ENCODE peak calls at places on chromosomes 7 and 10, in seven cellular contexts. One of them, this sample, is unnamed.

GRCh38 chr7:98352621-98353020 is 48.3 kb downstream of the BAIAP2L1 start:
- DNase-seq in body of pancreas: no peak
- DNase-seq in IMR-90: peak; percentile 90
- DNase-seq in psoas muscle: no peak
- DNase-seq in BE2C: no peak
- DNase-seq in HAP-1: no peak
- DNase-seq in Panc1: peak; percentile 89
- DNase-seq in this sample: no peak

GRCh38 chr10:5014936-5015335 is 11.3 kb upstream of the AKR1C2 start:
- DNase-seq in IMR-90: no peak
- DNase-seq in HAP-1: no peak
- DNase-seq in body of pancreas: peak; percentile 56
- DNase-seq in Panc1: no peak
- DNase-seq in psoas muscle: no peak
- DNase-seq in BE2C: peak; percentile 14
- DNase-seq in this sample: peak; percentile 51

GRCh38 chr7:122884186-122884585 is 2.1 kb downstream of the CADPS2 start:
- DNase-seq in HAP-1: no peak
- DNase-seq in Panc1: no peak
- DNase-seq in BE2C: no peak
- DNase-seq in IMR-90: no peak
- DNase-seq in body of pancreas: peak; percentile 20
- DNase-seq in psoas muscle: no peak
- DNase-seq in this sample: no peak

GRCh38 chr10:102405108-102405561 is 9.6 kb downstream of the NFKB2 start:
- DNase-seq in body of pancreas: no peak
- DNase-seq in psoas muscle: no peak
- DNase-seq in HAP-1: no peak
- DNase-seq in Panc1: no peak
- DNase-seq in IMR-90: no peak
- DNase-seq in BE2C: no peak
- DNase-seq in this sample: no peak

GRCh38 chr10:121596668-121597503 is 1.4 kb downstream of the FGFR2 start:
- DNase-seq in BE2C: peak; percentile 51
- DNase-seq in IMR-90: no peak
- DNase-seq in Panc1: no peak
- DNase-seq in psoas muscle: no peak
- DNase-seq in body of pancreas: peak; percentile 48
- DNase-seq in HAP-1: peak; percentile 99
- DNase-seq in this sample: no peak

GRCh38 chr10:59865101-59865500 is 41.3 kb downstream of the CCDC6 start:
- DNase-seq in psoas muscle: no peak
- DNase-seq in IMR-90: peak; percentile 18
- DNase-seq in HAP-1: no peak
- DNase-seq in BE2C: no peak
- DNase-seq in body of pancreas: peak; percentile 76
- DNase-seq in Panc1: no peak
- DNase-seq in this sample: peak; percentile 37

GRCh38 chr7:29488977-29489376 is 74.7 kb upstream of the PRR15 start:
- DNase-seq in BE2C: no peak
- DNase-seq in psoas muscle: no peak
- DNase-seq in IMR-90: peak; percentile 24
- DNase-seq in HAP-1: no peak
- DNase-seq in body of pancreas: no peak
- DNase-seq in Panc1: no peak
- DNase-seq in this sample: no peak

GRCh38 chr7:116497708-116498107 is 1.8 kb upstream of the CAV2 start:
- DNase-seq in IMR-90: peak; percentile 80
- DNase-seq in body of pancreas: no peak
- DNase-seq in HAP-1: no peak
- DNase-seq in Panc1: no peak
- DNase-seq in BE2C: no peak
- DNase-seq in psoas muscle: no peak
- DNase-seq in this sample: no peak

GRCh38 chr10:31929260-31929985 is 792 bp upstream of the ARHGAP12 start:
- DNase-seq in HAP-1: peak; percentile 43
- DNase-seq in Panc1: no peak
- DNase-seq in IMR-90: no peak
- DNase-seq in body of pancreas: peak; percentile 80
- DNase-seq in BE2C: peak; percentile 11
- DNase-seq in psoas muscle: peak; percentile 77
- DNase-seq in this sample: peak; percentile 38

GRCh38 chr7:85529197-85529596 is 342.3 kb upstream of the SEMA3D start:
- DNase-seq in BE2C: no peak
- DNase-seq in HAP-1: no peak
- DNase-seq in body of pancreas: peak; percentile 63
- DNase-seq in Panc1: no peak
- DNase-seq in IMR-90: peak; percentile 44
- DNase-seq in psoas muscle: no peak
- DNase-seq in this sample: no peak

GRCh38 chr7:48438196-48438595 is 266.9 kb downstream of the ABCA13 start:
- DNase-seq in IMR-90: no peak
- DNase-seq in body of pancreas: no peak
- DNase-seq in HAP-1: no peak
- DNase-seq in BE2C: no peak
- DNase-seq in psoas muscle: no peak
- DNase-seq in Panc1: no peak
- DNase-seq in this sample: no peak

GRCh38 chr7:116740758-116741462 is 68.9 kb downstream of the MET start:
- DNase-seq in BE2C: no peak
- DNase-seq in IMR-90: no peak
- DNase-seq in body of pancreas: no peak
- DNase-seq in Panc1: no peak
- DNase-seq in HAP-1: no peak
- DNase-seq in psoas muscle: no peak
- DNase-seq in this sample: no peak

GRCh38 chr7:40833541-40834234 is 698.9 kb downstream of the SUGCT start:
- DNase-seq in psoas muscle: no peak
- DNase-seq in IMR-90: peak; percentile 55
- DNase-seq in Panc1: no peak
- DNase-seq in HAP-1: no peak
- DNase-seq in BE2C: no peak
- DNase-seq in body of pancreas: no peak
- DNase-seq in this sample: no peak

GRCh38 chr7:50589362-50589761 is 24.2 kb upstream of the DDC start:
- DNase-seq in HAP-1: no peak
- DNase-seq in IMR-90: no peak
- DNase-seq in body of pancreas: no peak
- DNase-seq in Panc1: no peak
- DNase-seq in psoas muscle: no peak
- DNase-seq in BE2C: no peak
- DNase-seq in this sample: no peak

GRCh38 chr10:26503911-26504310 is 65.8 kb downstream of the APBB1IP start:
- DNase-seq in Panc1: no peak
- DNase-seq in IMR-90: no peak
- DNase-seq in HAP-1: no peak
- DNase-seq in body of pancreas: no peak
- DNase-seq in psoas muscle: no peak
- DNase-seq in BE2C: no peak
- DNase-seq in this sample: no peak

GRCh38 chr10:80459047-80459865 is 5.1 kb downstream of the TSPAN14 start:
- DNase-seq in psoas muscle: peak; percentile 75
- DNase-seq in Panc1: no peak
- DNase-seq in body of pancreas: peak; percentile 49
- DNase-seq in HAP-1: no peak
- DNase-seq in BE2C: peak; percentile 37
- DNase-seq in IMR-90: no peak
- DNase-seq in this sample: peak; percentile 28

GRCh38 chr7:22549051-22549450 is 49.1 kb upstream of the STEAP1B start:
- DNase-seq in body of pancreas: no peak
- DNase-seq in BE2C: no peak
- DNase-seq in IMR-90: no peak
- DNase-seq in HAP-1: no peak
- DNase-seq in psoas muscle: no peak
- DNase-seq in Panc1: no peak
- DNase-seq in this sample: no peak

GRCh38 chr7:6392712-6393666 is 54.8 kb downstream of the DAGLB start:
- DNase-seq in Panc1: no peak
- DNase-seq in HAP-1: no peak
- DNase-seq in BE2C: no peak
- DNase-seq in body of pancreas: peak; percentile 81
- DNase-seq in psoas muscle: peak; percentile 83
- DNase-seq in IMR-90: peak; percentile 77
- DNase-seq in this sample: no peak

GRCh38 chr7:99129001-99129400 is 14.9 kb downstream of the SMURF1 start:
- DNase-seq in psoas muscle: no peak
- DNase-seq in BE2C: no peak
- DNase-seq in Panc1: no peak
- DNase-seq in body of pancreas: no peak
- DNase-seq in HAP-1: no peak
- DNase-seq in IMR-90: no peak
- DNase-seq in this sample: no peak

DNA sequence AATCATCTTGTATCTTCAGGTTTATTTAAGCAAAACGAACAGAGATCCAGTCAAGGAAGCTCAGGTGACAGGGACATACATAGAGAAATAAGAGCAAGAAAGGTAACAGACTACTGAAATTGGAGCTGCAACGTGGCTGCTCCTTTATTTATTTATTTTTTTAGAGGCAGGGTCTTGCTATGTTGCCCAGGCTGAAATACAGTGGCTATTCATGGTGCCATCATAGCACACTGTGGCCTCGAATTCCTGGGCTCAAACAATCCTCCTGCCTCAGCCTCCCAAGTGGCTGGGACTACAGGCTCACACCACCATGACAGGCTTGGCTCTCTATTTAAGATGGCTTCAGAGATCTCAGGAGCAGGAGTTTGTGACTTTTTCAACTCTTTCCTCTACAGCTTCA is 46.4 kb downstream of the COL1A2 start:
- DNase-seq in IMR-90: no peak
- DNase-seq in Panc1: no peak
- DNase-seq in psoas muscle: no peak
- DNase-seq in BE2C: no peak
- DNase-seq in body of pancreas: no peak
- DNase-seq in HAP-1: no peak
- DNase-seq in this sample: no peak
- H3K4me1 ChIP-seq in IMR-90: peaks cover 8% of the 10 kb centered on the region
- H3K4me1 ChIP-seq in Panc1: no peaks in the 10 kb centered on the region
- H3K4me1 ChIP-seq in psoas muscle: no peaks in the 10 kb centered on the region
- H3K4me1 ChIP-seq in BE2C: peaks cover 6% of the 10 kb centered on the region
- H3K4me1 ChIP-seq in body of pancreas: no peaks in the 10 kb centered on the region
- H3K4me1 ChIP-seq in HAP-1: peaks cover 21% of the 10 kb centered on the region
- H3K4me1 ChIP-seq in this sample: peaks cover 18% of the 10 kb centered on the region

DNA sequence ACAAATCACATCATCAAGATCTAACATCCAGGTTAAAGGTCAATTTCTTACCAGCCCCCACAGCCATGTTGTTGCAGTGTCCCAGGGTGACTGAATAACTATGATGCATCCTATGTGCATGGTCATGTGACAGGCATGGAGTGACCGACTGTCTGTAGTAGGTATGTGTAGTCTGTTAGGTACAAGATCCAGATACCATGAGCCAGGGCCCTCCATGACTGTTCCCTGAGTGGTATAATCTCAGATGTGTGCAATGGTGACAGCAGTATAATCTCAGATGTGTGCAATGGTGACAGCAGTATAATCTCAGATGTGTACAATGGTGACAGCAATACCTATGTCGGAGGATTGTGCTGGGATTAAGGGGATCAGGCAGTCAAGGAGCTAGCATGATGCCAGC is 8.8 kb downstream of the CDHR3 start:
- DNase-seq in BE2C: no peak
- DNase-seq in Panc1: no peak
- DNase-seq in HAP-1: no peak
- DNase-seq in body of pancreas: no peak
- DNase-seq in psoas muscle: no peak
- DNase-seq in IMR-90: no peak
- DNase-seq in this sample: no peak
- H3K4me3 ChIP-seq in BE2C: no peak overlapping the region
- H3K4me3 ChIP-seq in Panc1: no peak overlapping the region
- H3K4me3 ChIP-seq in HAP-1: no peak overlapping the region
- H3K4me3 ChIP-seq in body of pancreas: no peak overlapping the region
- H3K4me3 ChIP-seq in psoas muscle: no peak overlapping the region
- H3K4me3 ChIP-seq in IMR-90: no peak overlapping the region
- H3K4me3 ChIP-seq in this sample: no peak overlapping the region

DNA sequence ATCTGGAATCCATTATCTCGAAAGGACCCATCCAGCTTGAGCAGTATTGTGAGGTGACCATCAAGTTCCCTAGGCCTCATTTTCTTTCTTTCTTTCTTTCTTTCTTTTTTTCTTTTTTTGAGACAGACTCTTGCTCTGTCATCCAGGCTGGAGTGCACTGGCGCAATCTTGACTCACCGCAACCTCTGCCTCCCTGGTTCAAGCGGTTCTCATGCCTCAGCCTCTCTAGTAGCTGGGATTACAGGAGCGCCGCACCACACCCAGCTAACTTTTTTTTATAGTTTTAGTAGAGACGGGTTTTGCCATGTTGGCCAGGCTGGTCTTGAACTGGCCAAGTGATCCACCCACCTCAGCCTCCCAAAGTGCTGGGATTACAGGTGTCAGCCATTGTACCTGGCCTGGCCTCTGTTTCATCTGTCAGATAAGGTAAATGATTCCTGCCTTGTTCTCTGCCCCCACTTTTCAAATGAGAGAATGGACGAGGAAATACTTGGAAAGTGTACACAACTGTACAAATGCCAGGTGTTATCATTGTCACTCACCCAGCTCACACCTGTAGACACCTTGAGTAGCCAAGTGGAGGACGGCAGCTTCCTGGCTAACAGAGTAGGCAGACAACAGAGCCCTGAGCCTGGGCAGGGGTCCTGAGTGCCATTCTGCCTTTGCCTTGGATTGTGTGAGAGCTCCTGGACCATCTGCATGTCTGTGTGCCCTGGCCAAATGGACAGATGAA is 54.1 kb downstream of the HK1 start:
- DNase-seq in HAP-1: no peak
- DNase-seq in body of pancreas: no peak
- DNase-seq in IMR-90: no peak
- DNase-seq in psoas muscle: no peak
- DNase-seq in BE2C: no peak
- DNase-seq in Panc1: no peak
- DNase-seq in this sample: no peak
- H3K4me1 ChIP-seq in HAP-1: peaks cover 4% of the 10 kb centered on the region
- H3K4me1 ChIP-seq in body of pancreas: peaks cover 39% of the 10 kb centered on the region
- H3K4me1 ChIP-seq in IMR-90: peaks cover 16% of the 10 kb centered on the region
- H3K4me1 ChIP-seq in psoas muscle: peaks cover 76% of the 10 kb centered on the region
- H3K4me1 ChIP-seq in BE2C: peaks cover 26% of the 10 kb centered on the region
- H3K4me1 ChIP-seq in Panc1: peaks cover 17% of the 10 kb centered on the region
- H3K4me1 ChIP-seq in this sample: peaks cover 38% of the 10 kb centered on the region

DNA sequence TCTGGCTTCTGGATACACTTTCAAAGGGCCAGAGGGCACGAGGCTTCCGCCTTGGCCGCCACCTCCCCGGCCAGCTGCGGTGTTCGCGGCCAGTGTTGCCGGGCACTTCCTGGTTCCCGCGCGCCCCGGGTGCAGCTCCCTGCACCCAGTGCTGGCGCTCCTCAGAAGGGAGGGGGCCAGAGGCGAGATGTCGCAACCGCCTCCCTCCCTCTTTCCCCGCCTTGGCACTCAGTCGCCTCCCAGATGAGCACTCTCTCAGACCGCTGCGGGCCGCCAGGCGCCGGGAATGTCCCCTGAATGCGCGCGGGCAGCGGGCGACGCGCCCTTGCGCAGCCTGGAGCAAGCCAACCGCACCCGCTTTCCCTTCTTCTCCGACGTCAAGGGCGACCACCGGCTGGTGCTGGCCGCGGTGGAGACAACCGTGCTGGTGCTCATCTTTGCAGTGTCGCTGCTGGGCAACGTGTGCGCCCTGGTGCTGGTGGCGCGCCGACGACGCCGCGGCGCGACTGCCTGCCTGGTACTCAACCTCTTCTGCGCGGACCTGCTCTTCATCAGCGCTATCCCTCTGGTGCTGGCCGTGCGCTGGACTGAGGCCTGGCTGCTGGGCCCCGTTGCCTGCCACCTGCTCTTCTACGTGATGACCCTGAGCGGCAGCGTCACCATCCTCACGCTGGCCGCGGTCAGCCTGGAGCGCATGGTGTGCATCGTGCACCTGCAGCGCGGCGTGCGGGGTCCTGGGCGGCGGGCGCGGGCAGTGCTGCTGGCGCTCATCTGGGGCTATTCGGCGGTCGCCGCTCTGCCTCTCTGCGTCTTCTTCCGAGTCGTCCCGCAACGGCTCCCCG is at the start of gene FFAR4:
- DNase-seq in Panc1: no peak
- DNase-seq in HAP-1: no peak
- DNase-seq in psoas muscle: peak; percentile 67
- DNase-seq in body of pancreas: peak; percentile 66
- DNase-seq in IMR-90: no peak
- DNase-seq in BE2C: no peak
- DNase-seq in this sample: no peak
- H3K4me3 ChIP-seq in Panc1: peak within 1 kb of the TSS; percentile 55
- H3K4me3 ChIP-seq in HAP-1: no peak within 1 kb of the TSS
- H3K4me3 ChIP-seq in psoas muscle: peak within 1 kb of the TSS; percentile 56
- H3K4me3 ChIP-seq in body of pancreas: no peak within 1 kb of the TSS
- H3K4me3 ChIP-seq in IMR-90: no peak within 1 kb of the TSS
- H3K4me3 ChIP-seq in BE2C: no peak within 1 kb of the TSS
- H3K4me3 ChIP-seq in this sample: no peak within 1 kb of the TSS

This sample was measured in A673.